ENCODE peak calls at places on chromosomes 5 and 9, in eight cellular contexts. A is vagina, G is Peyer's patch, L is IMR-90, X is prostate gland, T is transverse colon, N is adrenal gland, R is body of pancreas. S is an unnamed sample.
A peak's percentile ranks its signal among the peaks of the same experiment; 100 is the strongest.

GRCh38 chr9:36118706-36119105 is 17.8 kb upstream of the GLIPR2 start:
- DNase-seq in A (no peak), G (no peak), L (peak; percentile 33), X (no peak), T (no peak), N (no peak), R (no peak), S (no peak)

GRCh38 chr9:95087659-95088242 is 229.8 kb downstream of the FANCC start:
- DNase-seq in A (no peak), G (no peak), L (no peak), X (no peak), T (peak; percentile 66), N (no peak), R (peak; percentile 70), S (peak; percentile 79)

GRCh38 chr5:69360442-69360841 is 8.9 kb downstream of the AK6 start:
- DNase-seq in A (no peak), G (no peak), L (no peak), X (no peak), T (no peak), N (no peak), R (no peak), S (no peak)

GRCh38 chr5:149666212-149666852 is 63.8 kb upstream of the PPARGC1B start:
- DNase-seq in A (no peak), G (no peak), L (peak; percentile 27), X (no peak), T (no peak), N (peak; percentile 46), R (peak; percentile 35), S (peak; percentile 46)

GRCh38 chr9:136003356-136004218 is 42.4 kb upstream of the UBAC1 start:
- DNase-seq in A (no peak), G (no peak), L (no peak), X (no peak), T (no peak), N (no peak), R (no peak), S (no peak)

GRCh38 chr9:126337690-126338426 is 11.2 kb downstream of the MVB12B start:
- DNase-seq in A (no peak), G (no peak), L (no peak), X (no peak), T (no peak), N (no peak), R (no peak), S (no peak)

GRCh38 chr5:153043876-153044275 is 446.6 kb upstream of the GRIA1 start:
- DNase-seq in A (no peak), G (no peak), L (no peak), X (no peak), T (no peak), N (no peak), R (no peak), S (no peak)

GRCh38 chr5:138241688-138242547 is 28.8 kb upstream of the CDC23 start:
- DNase-seq in A (no peak), G (no peak), L (no peak), X (no peak), T (no peak), N (peak; percentile 21), R (peak; percentile 49), S (peak; percentile 74)

GRCh38 chr5:14714706-14715105 is 50.2 kb downstream of the OTULIN start:
- DNase-seq in A (no peak), G (no peak), L (no peak), X (no peak), T (no peak), N (no peak), R (no peak), S (no peak)

GRCh38 chr5:15383469-15383868 is 116.5 kb upstream of the FBXL7 start:
- DNase-seq in A (no peak), G (no peak), L (peak; percentile 28), X (no peak), T (no peak), N (peak; percentile 21), R (no peak), S (no peak)

GRCh38 chr5:179817071-179817840 is 3.4 kb upstream of the SQSTM1 start:
- DNase-seq in A (no peak), G (no peak), L (no peak), X (no peak), T (no peak), N (no peak), R (no peak), S (no peak)
- H3K4me3 ChIP-seq in A (peak overlapping the region; percentile 50), G (peak overlapping the region; percentile 49), L (no peak overlapping the region), X (peak overlapping the region; percentile 48), T (peak overlapping the region; percentile 35), N (no peak overlapping the region), R (no peak overlapping the region), S (peak overlapping the region; percentile 57)

GRCh38 chr5:39674209-39675082 is 249.7 kb upstream of the DAB2 start:
- DNase-seq in A (no peak), G (no peak), L (no peak), X (no peak), T (no peak), N (no peak), R (no peak), S (no peak)
- TF ChIP-seq POLR2A in A (no peak), G (no peak), L (no peak), X (no peak), T (no peak), N (no peak), R (no peak), S (no peak)

GRCh38 chr5:108144332-108144731 is 237.6 kb downstream of the FBXL17 start:
- DNase-seq in A (no peak), G (no peak), L (no peak), X (no peak), T (no peak), N (no peak), R (no peak), S (no peak)

GRCh38 chr5:108143581-108143980 is 238.3 kb downstream of the FBXL17 start:
- DNase-seq in A (no peak), G (no peak), L (peak; percentile 67), X (no peak), T (no peak), N (no peak), R (no peak), S (no peak)

GRCh38 chr5:108146222-108146621 is 235.7 kb downstream of the FBXL17 start:
- DNase-seq in A (no peak), G (no peak), L (no peak), X (no peak), T (no peak), N (no peak), R (no peak), S (no peak)

GRCh38 chr5:108149369-108149768 is 232.5 kb downstream of the FBXL17 start:
- DNase-seq in A (no peak), G (no peak), L (no peak), X (no peak), T (no peak), N (no peak), R (no peak), S (no peak)

DNA sequence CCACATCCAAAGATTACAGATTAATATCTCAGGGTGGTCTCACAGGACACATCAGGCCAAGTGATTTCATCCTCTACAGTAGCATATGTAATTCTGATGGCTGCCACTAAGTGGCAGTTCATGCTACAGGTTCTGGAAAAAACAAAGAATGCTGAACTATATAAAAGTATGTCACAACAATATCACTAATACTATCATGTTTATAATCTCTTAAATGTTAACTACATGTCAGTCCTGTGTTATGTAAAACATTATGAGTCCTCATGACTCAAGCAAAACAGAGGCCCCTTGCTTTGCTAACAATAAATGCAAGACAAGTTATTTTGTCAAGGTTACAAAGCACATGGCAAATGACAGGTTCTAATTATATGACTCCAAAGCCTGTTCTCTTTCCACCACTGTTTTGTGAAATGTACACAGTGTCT is 233.2 kb downstream of the FBXL17 start:
- DNase-seq in A (no peak), G (no peak), L (peak; percentile 35), X (no peak), T (no peak), N (peak; percentile 4), R (no peak), S (no peak)
- TF ChIP-seq CTCF in A (no peak), G (no peak), L (peak; percentile 55), X (peak; percentile 52), T (peak; percentile 37), N (peak; percentile 46), R (no peak), S (peak; percentile 41)

GRCh38 chr9:87179556-87180340 is 232.4 kb upstream of the GAS1 start:
- DNase-seq in A (no peak), G (no peak), L (no peak), X (no peak), T (no peak), N (no peak), R (no peak), S (no peak)
- H3K4me3 ChIP-seq in A (no peak overlapping the region), G (no peak overlapping the region), L (no peak overlapping the region), X (no peak overlapping the region), T (no peak overlapping the region), N (no peak overlapping the region), R (no peak overlapping the region), S (no peak overlapping the region)